ENCODE peak calls at places on chromosomes 6 and 20, in seven cellular contexts. W is ovary; U is fibroblast of lung; Z is memory B cell; O is activated naive CD8-positive, alpha-beta T cell treated with anti-CD3 and anti-CD28 coated beads for 36 hours; S is activated naive CD4-positive, alpha-beta T cell; N is fibroblast of gingiva. T is an unnamed sample.

GRCh38 chr6:159933077-159933476 is 35.8 kb upstream of the IGF2R start:
- DNase-seq in S (no peak), O (no peak), U (no peak), W (peak; percentile 35), Z (no peak), N (no peak), T (no peak)

GRCh38 chr6:73086726-73087125 is 138.6 kb downstream of the KHDC1L start:
- DNase-seq in W (no peak), N (no peak), U (no peak), O (no peak), S (no peak), Z (no peak), T (no peak)

GRCh38 chr6:65569505-65569904 is 137.5 kb downstream of the EYS start:
- DNase-seq in W (no peak), N (no peak), U (no peak), O (no peak), S (no peak), Z (no peak), T (no peak)

GRCh38 chr20:39299783-39300182 is 337.6 kb downstream of the DHX35 start:
- DNase-seq in U (no peak), Z (no peak), O (no peak), S (no peak), W (no peak), N (no peak), T (no peak)

GRCh38 chr20:61938839-61939690 is 126.6 kb downstream of the TAF4 start:
- DNase-seq in N (no peak), W (peak; percentile 14), O (no peak), U (no peak), S (no peak), Z (no peak), T (no peak)

GRCh38 chr6:30705620-30706019 is 11.5 kb downstream of the MDC1 start:
- DNase-seq in N (no peak), Z (no peak), O (no peak), U (no peak), W (no peak), S (no peak), T (no peak)

GRCh38 chr6:129766959-129767728 is 57.2 kb upstream of the ARHGAP18 start:
- DNase-seq in Z (peak; percentile 11), W (no peak), O (peak; percentile 75), S (no peak), N (peak; percentile 20), U (peak; percentile 64), T (peak; percentile 84)

GRCh38 chr6:24723270-24723669 is 4.3 kb upstream of the C6orf62 start:
- DNase-seq in N (no peak), W (no peak), O (no peak), Z (no peak), U (no peak), S (no peak), T (no peak)

GRCh38 chr20:57250607-57251343 is 15.7 kb downstream of the BMP7 start:
- DNase-seq in U (no peak), N (no peak), O (peak; percentile 30), W (no peak), S (no peak), Z (no peak), T (peak; percentile 60)

GRCh38 chr6:25014806-25015560 is 79.2 kb upstream of the RIPOR2 start:
- DNase-seq in N (peak; percentile 94), S (no peak), W (no peak), Z (peak; percentile 50), U (peak; percentile 82), O (peak; percentile 50), T (no peak)

GRCh38 chr6:26363882-26364825 is 844 bp upstream of the BTN3A2 start:
- DNase-seq in W (no peak), U (peak; percentile 36), N (no peak), Z (no peak), S (no peak), O (no peak), T (peak; percentile 41)

GRCh38 chr20:10179574-10180298 is 38.9 kb upstream of the SNAP25 start:
- DNase-seq in Z (no peak), S (no peak), O (no peak), N (no peak), U (peak; percentile 35), W (no peak), T (no peak)

GRCh38 chr6:17505062-17505476 is 95.0 kb upstream of the FAM8A1 start:
- DNase-seq in W (no peak), Z (no peak), S (no peak), U (peak; percentile 21), N (peak; percentile 6), O (no peak), T (no peak)

GRCh38 chr6:152401978-152402377 is 235.2 kb downstream of the SYNE1 start:
- DNase-seq in Z (no peak), O (no peak), U (no peak), N (peak; percentile 56), W (no peak), S (no peak), T (no peak)

GRCh38 chr6:82687855-82688254 is 324.2 kb downstream of the TPBG start:
- DNase-seq in N (no peak), Z (no peak), O (no peak), W (no peak), U (no peak), S (no peak), T (no peak)

GRCh38 chr6:19337103-19337502 is 500.1 kb upstream of the ID4 start:
- DNase-seq in W (no peak), U (no peak), S (no peak), N (no peak), Z (no peak), O (no peak), T (no peak)

GRCh38 chr20:37849169-37849568 is 53.8 kb upstream of the VSTM2L start:
- DNase-seq in S (no peak), N (no peak), W (no peak), Z (no peak), U (no peak), O (no peak), T (no peak)

GRCh38 chr20:54123587-54124180 is 50.1 kb downstream of the CYP24A1 start:
- DNase-seq in Z (no peak), S (no peak), N (peak; percentile 73), U (peak; percentile 62), O (no peak), W (no peak), T (no peak)

T was measured in activated CD8-positive, alpha-beta memory T cell treated with anti-CD3 and anti-CD28 coated beads, Interleukin-2, amount 10 ng/mL, durations not matched to agents 7 days and 5 days.